ENCODE peak calls at places on chromosomes 13 and 19, in eight cellular contexts. R, O, W, S, V, E, M and F are unnamed samples.

GRCh38 chr19:1650627-1651009 is 1.8 kb downstream of the TCF3 start:
- DNase-seq in W (peak; percentile 75), S (no peak), E (no peak), M (peak; percentile 8), R (peak; percentile 18), O (peak; percentile 21), V (peak; percentile 7), F (no peak)

GRCh38 chr19:720691-721160 is 12.0 kb downstream of the PALM start:
- DNase-seq in O (no peak), M (no peak), V (no peak), S (no peak), W (no peak), R (no peak), E (no peak), F (no peak)

GRCh38 chr13:81184556-81185265 is 843.8 kb upstream of the SPRY2 start:
- DNase-seq in O (no peak), M (no peak), R (peak; percentile 22), W (no peak), S (peak; percentile 73), V (peak; percentile 4), E (no peak), F (no peak)

GRCh38 chr13:45092668-45093067 is 27.6 kb upstream of the GTF2F2 start:
- DNase-seq in M (no peak), O (no peak), R (peak; percentile 55), E (no peak), V (no peak), S (peak; percentile 60), W (peak; percentile 51), F (no peak)

GRCh38 chr19:32253683-32254020 is 91.8 kb upstream of the ZNF507 start:
- DNase-seq in O (no peak), E (no peak), W (no peak), S (no peak), M (no peak), R (no peak), V (no peak), F (no peak)

GRCh38 chr13:105336706-105337582 is 1198.5 kb downstream of the EFNB2 start:
- DNase-seq in R (peak; percentile 75), M (no peak), W (no peak), S (no peak), O (no peak), V (peak; percentile 55), E (no peak), F (no peak)

GRCh38 chr19:45962021-45962420 is 11.6 kb downstream of the NOVA2 start:
- DNase-seq in M (no peak), W (no peak), O (no peak), V (no peak), R (no peak), S (no peak), E (no peak), F (no peak)

GRCh38 chr13:99301913-99302636 is 5.1 kb downstream of the GPR183 start:
- DNase-seq in W (no peak), R (no peak), E (no peak), M (no peak), S (no peak), V (no peak), O (no peak), F (no peak)

GRCh38 chr13:32660227-32660626 is 74.0 kb downstream of the PDS5B start:
- DNase-seq in S (no peak), O (no peak), W (no peak), V (no peak), E (no peak), R (peak; percentile 0), M (no peak), F (peak; percentile 58)

GRCh38 chr19:29323972-29324680 is 111.2 kb upstream of the UQCRFS1 start:
- DNase-seq in S (no peak), E (no peak), O (no peak), M (no peak), V (no peak), R (no peak), W (no peak), F (peak; percentile 38)

GRCh38 chr13:100636441-100636840 is 38.2 kb downstream of the TMTC4 start:
- DNase-seq in R (no peak), V (no peak), M (no peak), W (no peak), O (no peak), S (no peak), E (no peak), F (no peak)

GRCh38 chr13:80166352-80166751 is 174.6 kb downstream of the SPRY2 start:
- DNase-seq in O (no peak), S (no peak), M (no peak), R (peak; percentile 40), W (no peak), E (no peak), V (no peak), F (no peak)

GRCh38 chr19:7680606-7681335 is at the start of gene TRAPPC5:
- DNase-seq in E (no peak), V (peak; percentile 76), O (peak; percentile 87), M (peak; percentile 83), R (peak; percentile 71), S (peak; percentile 93), W (peak; percentile 89), F (peak; percentile 95)

GRCh38 chr13:50484472-50485113 is 358.9 kb downstream of the DLEU7 start:
- DNase-seq in O (no peak), R (peak; percentile 12), V (no peak), M (no peak), E (no peak), W (no peak), S (no peak), F (no peak)

GRCh38 chr13:97460004-97460756 is 26.2 kb downstream of the RAP2A start:
- DNase-seq in M (no peak), W (no peak), S (no peak), O (no peak), E (peak; percentile 91), V (peak; percentile 38), R (peak; percentile 12), F (no peak)

GRCh38 chr19:45865269-45865948 is 1.3 kb downstream of the FOXA3 start:
- DNase-seq in M (no peak), W (no peak), O (no peak), R (no peak), V (no peak), S (no peak), E (no peak), F (no peak)

GRCh38 chr19:10802479-10802878 is 33.5 kb downstream of the TMED1 start:
- DNase-seq in V (no peak), O (no peak), W (no peak), M (no peak), S (no peak), E (no peak), R (no peak), F (no peak)

DNA sequence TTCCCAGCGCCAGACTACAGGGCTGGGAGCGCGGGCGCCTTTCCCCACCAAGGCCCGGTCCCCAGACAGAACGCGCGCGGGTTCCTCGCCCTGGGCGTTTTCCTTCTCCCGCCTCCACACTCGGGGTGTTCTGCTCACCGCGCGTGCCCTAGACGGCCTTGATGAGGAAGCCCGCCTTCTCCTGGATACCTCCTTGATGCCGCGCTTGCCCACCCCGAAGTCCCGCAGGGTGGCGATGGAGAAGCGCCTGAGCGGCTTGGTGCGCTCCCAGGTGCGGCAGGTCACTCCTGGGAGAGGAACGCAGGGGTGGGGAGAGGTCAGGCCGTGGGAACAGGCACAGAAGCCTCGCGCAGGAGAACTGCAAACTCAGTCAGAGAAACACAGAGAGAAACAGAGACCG is 34.8 kb downstream of the CYP2B6 start:
- DNase-seq in W (no peak), M (no peak), E (no peak), O (no peak), V (no peak), S (no peak), R (no peak), F (no peak)
- H3K4me2 ChIP-seq in W (no peak overlapping the region), M (no peak overlapping the region), E (no peak overlapping the region), O (no peak overlapping the region), V (no peak overlapping the region), S (no peak overlapping the region), R (no peak overlapping the region), F (no peak overlapping the region)

GRCh38 chr19:38551450-38551813 is 66.3 kb downstream of the MAP4K1 start:
- DNase-seq in V (no peak), W (no peak), E (peak; percentile 52), S (no peak), M (no peak), R (no peak), O (no peak), F (no peak)

GRCh38 chr19:38550376-38550775 is 67.4 kb downstream of the MAP4K1 start:
- DNase-seq in V (no peak), W (no peak), E (no peak), R (no peak), M (no peak), S (no peak), O (no peak), F (no peak)

GRCh38 chr19:38545596-38545995 is 72.2 kb downstream of the MAP4K1 start:
- DNase-seq in E (no peak), S (no peak), R (no peak), V (no peak), O (no peak), W (no peak), M (no peak), F (no peak)

GRCh38 chr19:38547446-38547845 is 70.3 kb downstream of the MAP4K1 start:
- DNase-seq in M (no peak), R (no peak), V (no peak), S (no peak), O (no peak), E (peak; percentile 34), W (no peak), F (peak; percentile 76)

DNA sequence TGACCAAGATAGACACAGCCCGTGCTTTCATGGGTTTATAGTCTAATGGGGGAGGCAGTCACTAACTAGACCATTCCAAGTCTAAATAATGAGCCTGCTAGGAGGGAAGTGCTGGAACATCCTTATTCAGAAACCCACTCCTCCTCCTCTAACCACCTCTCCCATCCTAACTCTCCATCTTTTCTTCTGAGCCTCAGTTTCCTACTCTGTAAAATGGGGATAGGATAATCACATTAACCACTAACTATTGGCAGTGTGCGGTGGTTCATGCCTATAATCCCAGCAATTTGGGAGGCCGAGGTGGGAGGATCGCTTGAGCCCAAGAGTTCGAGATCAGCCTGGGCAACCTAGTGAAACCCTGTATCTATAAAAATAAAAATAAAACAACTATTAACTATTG is 68.7 kb downstream of the MAP4K1 start:
- DNase-seq in E (no peak), W (no peak), R (no peak), O (no peak), M (no peak), V (no peak), S (no peak), F (no peak)
- H3K9ac ChIP-seq in E (no peak overlapping the region), W (no peak overlapping the region), R (no peak overlapping the region), O (no peak overlapping the region), M (no peak overlapping the region), V (no peak overlapping the region), S (no peak overlapping the region), F (no peak overlapping the region)

GRCh38 chr19:18742838-18743237 is 48.3 kb downstream of the COMP start:
- DNase-seq in W (no peak), O (no peak), E (no peak), M (no peak), R (no peak), V (no peak), S (no peak), F (no peak)
- H3K27ac ChIP-seq in W (no peak overlapping the region), O (no peak overlapping the region), E (no peak overlapping the region), M (no peak overlapping the region), R (no peak overlapping the region), V (no peak overlapping the region), S (no peak overlapping the region), F (no peak overlapping the region)

DNA sequence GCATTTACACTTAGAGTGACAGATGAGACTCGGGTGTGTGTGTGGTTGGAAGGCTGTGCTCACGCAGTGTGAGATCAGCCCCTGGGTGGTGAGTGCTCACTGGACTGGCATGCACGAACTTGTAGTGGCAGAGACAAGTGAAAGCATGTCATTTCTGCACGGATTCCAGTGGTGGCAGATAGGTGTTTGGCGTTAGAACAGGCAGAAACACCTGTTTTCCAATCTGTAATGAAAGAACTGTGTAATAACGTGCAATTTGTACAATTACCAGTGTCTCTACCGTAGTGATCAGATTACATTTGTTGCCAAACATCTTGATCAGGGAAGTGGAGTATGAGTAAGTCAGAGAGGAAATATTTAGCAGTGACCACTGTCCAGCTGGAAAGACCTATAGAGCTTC is 8.2 kb downstream of the LAMP1 start:
- DNase-seq in V (peak; percentile 76), O (no peak), E (no peak), W (no peak), S (no peak), R (peak; percentile 79), M (no peak), F (no peak)
- H3K4me2 ChIP-seq in V (peak overlapping the region; percentile 60), O (no peak overlapping the region), E (no peak overlapping the region), W (no peak overlapping the region), S (no peak overlapping the region), R (no peak overlapping the region), M (no peak overlapping the region), F (no peak overlapping the region)